ENCODE peak calls at places on chromosomes 7 and 10, in eight cellular contexts. A, N, K, G, D, C, E and H are unnamed samples.

GRCh38 chr7:32515890-32516550 is 20.7 kb downstream of the AVL9 start:
- DNase-seq in A (no peak), N (no peak), K (no peak), G (no peak), D (no peak), C (no peak), E (no peak), H (no peak)

GRCh38 chr10:49398000-49398861 is 2.3 kb upstream of the DRGX start:
- DNase-seq in A (peak; percentile 57), N (peak; percentile 24), K (no peak), G (peak; percentile 59), D (no peak), C (peak; percentile 39), E (peak; percentile 77), H (no peak)

GRCh38 chr7:44602576-44602910 is 3.9 kb upstream of the OGDH start:
- DNase-seq in A (no peak), N (no peak), K (no peak), G (no peak), D (no peak), C (no peak), E (no peak), H (no peak)

GRCh38 chr7:66283003-66283920 is 78.1 kb downstream of the TPST1 start:
- DNase-seq in A (no peak), N (no peak), K (no peak), G (no peak), D (peak; percentile 26), C (peak; percentile 25), E (no peak), H (no peak)

GRCh38 chr10:27742195-27742925 is 3.3 kb downstream of the MKX start:
- DNase-seq in A (peak; percentile 84), N (peak; percentile 81), K (peak; percentile 72), G (peak; percentile 81), D (peak; percentile 67), C (peak; percentile 38), E (peak; percentile 91), H (peak; percentile 35)

GRCh38 chr7:81140775-81141174 is 221.9 kb upstream of the SEMA3C start:
- DNase-seq in A (no peak), N (no peak), K (no peak), G (no peak), D (no peak), C (no peak), E (no peak), H (no peak)

GRCh38 chr10:69087600-69088470 is at the start of gene SRGN:
- DNase-seq in A (peak; percentile 40), N (peak; percentile 81), K (peak; percentile 87), G (peak; percentile 78), D (no peak), C (peak; percentile 46), E (no peak), H (peak; percentile 54)

GRCh38 chr7:130219086-130219620 is 11.5 kb downstream of the SSMEM1 start:
- DNase-seq in A (no peak), N (no peak), K (no peak), G (no peak), D (no peak), C (no peak), E (no peak), H (no peak)

GRCh38 chr7:108062250-108063014 is 59.5 kb upstream of the LAMB1 start:
- DNase-seq in A (no peak), N (no peak), K (no peak), G (no peak), D (no peak), C (no peak), E (no peak), H (no peak)

GRCh38 chr10:99775850-99776249 is 6.6 kb upstream of the ABCC2 start:
- DNase-seq in A (no peak), N (no peak), K (no peak), G (peak; percentile 39), D (peak; percentile 88), C (peak; percentile 84), E (no peak), H (no peak)

GRCh38 chr10:25451401-25451800 is 276.6 kb downstream of the GPR158 start:
- DNase-seq in A (no peak), N (no peak), K (no peak), G (no peak), D (no peak), C (no peak), E (no peak), H (no peak)

GRCh38 chr10:127774771-127775559 is 38.0 kb downstream of the FOXI2 start:
- DNase-seq in A (no peak), N (no peak), K (no peak), G (no peak), D (no peak), C (no peak), E (no peak), H (no peak)

GRCh38 chr10:112859793-112860192 is 90.3 kb upstream of the TCF7L2 start:
- DNase-seq in A (no peak), N (no peak), K (no peak), G (no peak), D (no peak), C (no peak), E (no peak), H (no peak)

GRCh38 chr7:123824754-123825067 is 20.3 kb upstream of the HYAL4 start:
- DNase-seq in A (no peak), N (no peak), K (no peak), G (no peak), D (no peak), C (no peak), E (no peak), H (no peak)

GRCh38 chr10:46042527-46042926 is 3.5 kb downstream of the MSMB start:
- DNase-seq in A (no peak), N (no peak), K (no peak), G (no peak), D (no peak), C (no peak), E (no peak), H (no peak)

GRCh38 chr10:92965314-92965713 is 95.3 kb upstream of the CYP26C1 start:
- DNase-seq in A (no peak), N (no peak), K (no peak), G (no peak), D (peak; percentile 34), C (peak; percentile 15), E (no peak), H (no peak)

GRCh38 chr10:44216073-44216472 is 168.8 kb downstream of the CXCL12 start:
- DNase-seq in A (no peak), N (no peak), K (no peak), G (no peak), D (no peak), C (no peak), E (no peak), H (no peak)

DNA sequence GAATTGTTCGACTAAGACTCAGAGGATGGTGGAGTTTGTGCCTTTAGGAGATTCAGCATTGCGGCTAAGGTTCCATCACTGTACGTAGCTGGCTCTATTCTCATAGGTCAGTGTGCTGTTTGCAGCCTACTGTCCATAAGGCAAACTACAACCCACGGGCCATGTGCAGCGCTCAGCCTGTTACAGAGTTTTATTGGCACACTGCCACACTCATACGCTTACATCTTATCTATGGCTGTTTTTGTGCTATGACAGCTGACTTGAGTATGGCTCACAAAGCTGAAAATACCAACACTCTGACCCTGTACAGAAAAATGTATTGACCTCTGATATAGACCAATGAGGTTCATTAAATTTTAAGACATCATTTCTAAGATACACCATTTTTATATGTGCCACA is 114.5 kb downstream of the ARID5B start:
- DNase-seq in A (no peak), N (no peak), K (no peak), G (no peak), D (no peak), C (no peak), E (no peak), H (no peak)
- H3K27ac ChIP-seq in A (no peak overlapping the region), N (peak overlapping the region; percentile 57), K (peak overlapping the region; percentile 89), G (no peak overlapping the region), D (no peak overlapping the region), C (no peak overlapping the region), E (no peak overlapping the region), H (no peak overlapping the region)

GRCh38 chr7:55128693-55129394 is 110.0 kb downstream of the EGFR start:
- DNase-seq in A (no peak), N (no peak), K (peak; percentile 43), G (no peak), D (no peak), C (no peak), E (no peak), H (peak; percentile 53)
- H3K4me1 ChIP-seq in A (peaks cover 25% of the 10 kb centered on the region), N (peaks cover 58% of the 10 kb centered on the region), K (peaks cover 14% of the 10 kb centered on the region), G (peaks cover 26% of the 10 kb centered on the region), D (peaks cover 95% of the 10 kb centered on the region), C (peaks cover 93% of the 10 kb centered on the region), E (no peaks in the 10 kb centered on the region), H (peaks cover 94% of the 10 kb centered on the region)

DNA sequence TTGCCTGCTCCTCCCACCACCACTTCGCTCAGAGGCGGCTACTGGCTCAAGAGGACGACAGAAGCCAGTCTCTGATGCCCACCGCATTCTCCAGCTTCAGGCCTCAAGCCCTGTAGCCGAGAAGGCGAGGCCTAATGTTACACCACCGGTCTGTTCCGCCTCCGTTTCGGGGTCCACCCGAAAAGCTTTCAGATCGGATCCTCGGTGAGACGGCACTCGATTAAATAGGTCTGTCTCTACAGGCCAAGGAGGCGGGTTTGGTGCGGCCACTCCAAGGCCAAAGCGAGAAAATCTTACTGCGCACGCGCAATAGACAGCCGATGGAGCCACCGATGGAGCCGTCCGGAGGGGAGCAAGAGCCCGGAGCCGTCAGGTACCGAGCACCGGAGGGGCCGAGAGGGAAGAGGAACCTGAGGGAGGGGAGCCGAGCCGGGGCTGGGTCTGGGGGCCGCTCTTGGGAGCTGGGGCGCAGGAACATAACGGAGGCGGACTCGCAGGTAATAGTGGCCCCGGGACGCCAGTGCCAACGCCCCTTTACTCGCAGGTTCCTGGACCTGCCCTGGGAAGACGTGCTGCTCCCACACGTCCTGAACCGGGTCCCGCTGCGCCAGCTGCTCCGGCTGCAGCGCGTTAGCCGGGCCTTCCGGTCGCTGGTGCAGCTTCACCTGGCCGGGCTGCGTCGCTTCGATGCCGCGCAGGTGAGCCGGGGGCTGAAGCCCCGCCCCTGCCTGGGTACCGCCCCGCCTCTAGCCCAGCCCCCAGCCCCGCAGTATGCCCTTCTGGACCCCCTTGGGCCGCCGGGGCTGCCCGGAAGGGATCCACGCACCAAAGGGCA is at the start of gene FBXL15:
- DNase-seq in A (peak; percentile 98), N (peak; percentile 98), K (peak; percentile 98), G (peak; percentile 98), D (peak; percentile 99), C (peak; percentile 93), E (peak; percentile 96), H (peak; percentile 96)
- TF ChIP-seq POLR2A in A (peak; percentile 74), N (peak; percentile 47), K (peak; percentile 25), G (peak; percentile 61), D (peak; percentile 20), C (peak; percentile 56), E (peak; percentile 67), H (peak; percentile 30)

GRCh38 chr7:101880536-101881443 is 63.4 kb downstream of the CUX1 start:
- DNase-seq in A (no peak), N (no peak), K (peak; percentile 85), G (no peak), D (no peak), C (no peak), E (no peak), H (peak; percentile 62)
- H3K27ac ChIP-seq in A (no peak overlapping the region), N (peak overlapping the region; percentile 89), K (peak overlapping the region; percentile 98), G (no peak overlapping the region), D (no peak overlapping the region), C (peak overlapping the region; percentile 96), E (no peak overlapping the region), H (peak overlapping the region; percentile 93)

GRCh38 chr10:114685456-114685855 is 27.4 kb upstream of the ABLIM1 start:
- DNase-seq in A (peak; percentile 31), N (no peak), K (no peak), G (peak; percentile 47), D (no peak), C (no peak), E (peak; percentile 69), H (no peak)
- H3K4me1 ChIP-seq in A (peaks cover 57% of the 10 kb centered on the region), N (peaks cover 33% of the 10 kb centered on the region), K (no peaks in the 10 kb centered on the region), G (peaks cover 31% of the 10 kb centered on the region), D (peaks cover 35% of the 10 kb centered on the region), C (peaks cover 65% of the 10 kb centered on the region), E (peaks cover 4% of the 10 kb centered on the region), H (peaks cover 46% of the 10 kb centered on the region)

GRCh38 chr10:125822878-125823662 is at the start of the genes BCCIP and UROS:
- DNase-seq in A (peak; percentile 92), N (peak; percentile 92), K (peak; percentile 91), G (peak; percentile 92), D (peak; percentile 88), C (peak; percentile 88), E (peak; percentile 94), H (peak; percentile 84)
- TF ChIP-seq POLR2A in A (peak; percentile 75), N (peak; percentile 68), K (peak; percentile 65), G (peak; percentile 29), D (peak; percentile 94), C (peak; percentile 86), E (peak; percentile 63), H (peak; percentile 62)